ENCODE peak calls at places on chromosomes 16 and 17, in five cellular contexts. One of them, this sample, is unnamed. For H3K79me2, the result is how much of the 10 kb centered on the place peaks cover.

GRCh38 chr17:42632949-42633444 is 23.5 kb downstream of the TUBG1 start:
- DNase-seq in H1: no peak
- DNase-seq in SK-N-SH: no peak
- DNase-seq in GM12878: no peak
- DNase-seq in K562: peak
- DNase-seq in this sample: no peak

GRCh38 chr16:52953215-52953614 is 99.5 kb downstream of the CHD9NB start:
- DNase-seq in H1: no peak
- DNase-seq in K562: no peak
- DNase-seq in GM12878: no peak
- DNase-seq in SK-N-SH: no peak
- DNase-seq in this sample: no peak

GRCh38 chr16:70696952-70697600 is 11.2 kb upstream of the MTSS2 start:
- DNase-seq in H1: no peak
- DNase-seq in GM12878: no peak
- DNase-seq in SK-N-SH: no peak
- DNase-seq in K562: no peak
- DNase-seq in this sample: no peak

GRCh38 chr16:21233045-21233520 is 416 bp upstream of the ANKS4B start:
- DNase-seq in GM12878: no peak
- DNase-seq in SK-N-SH: no peak
- DNase-seq in K562: no peak
- DNase-seq in H1: no peak
- DNase-seq in this sample: no peak

GRCh38 chr17:65583921-65584603 is 22.6 kb upstream of the AXIN2 start:
- DNase-seq in GM12878: no peak
- DNase-seq in H1: no peak
- DNase-seq in SK-N-SH: peak
- DNase-seq in K562: no peak
- DNase-seq in this sample: peak

GRCh38 chr16:11681977-11682654 is 13.9 kb downstream of the SNN start:
- DNase-seq in H1: no peak
- DNase-seq in SK-N-SH: no peak
- DNase-seq in K562: no peak
- DNase-seq in GM12878: no peak
- DNase-seq in this sample: no peak

GRCh38 chr16:58037365-58038057 is 12.0 kb downstream of the MMP15 start:
- DNase-seq in H1: no peak
- DNase-seq in GM12878: no peak
- DNase-seq in K562: no peak
- DNase-seq in SK-N-SH: peak
- DNase-seq in this sample: no peak

GRCh38 chr16:1863681-1864460 is 8.1 kb downstream of the MEIOB start:
- DNase-seq in K562: no peak
- DNase-seq in GM12878: no peak
- DNase-seq in SK-N-SH: peak
- DNase-seq in H1: no peak
- DNase-seq in this sample: no peak

GRCh38 chr17:30933966-30934365 is 12.2 kb downstream of the ADAP2 start:
- DNase-seq in K562: no peak
- DNase-seq in H1: no peak
- DNase-seq in GM12878: no peak
- DNase-seq in SK-N-SH: no peak
- DNase-seq in this sample: no peak

GRCh38 chr17:31197991-31198390 is 99.0 kb downstream of the OMG start:
- DNase-seq in H1: no peak
- DNase-seq in SK-N-SH: no peak
- DNase-seq in GM12878: no peak
- DNase-seq in K562: no peak
- DNase-seq in this sample: no peak

GRCh38 chr17:34850964-34851363 is 110.3 kb downstream of the CCT6B start:
- DNase-seq in K562: no peak
- DNase-seq in SK-N-SH: no peak
- DNase-seq in GM12878: no peak
- DNase-seq in H1: no peak
- DNase-seq in this sample: no peak

GRCh38 chr17:83173997-83174858 is 94.8 kb downstream of the METRNL start:
- DNase-seq in K562: no peak
- DNase-seq in H1: peak
- DNase-seq in SK-N-SH: no peak
- DNase-seq in GM12878: no peak
- DNase-seq in this sample: peak

GRCh38 chr17:2090804-2091534 is 36.1 kb downstream of the HIC1 start:
- DNase-seq in K562: peak
- DNase-seq in H1: peak
- DNase-seq in GM12878: no peak
- DNase-seq in SK-N-SH: peak
- DNase-seq in this sample: no peak

GRCh38 chr17:70905796-70906195 is 736.5 kb downstream of the KCNJ2 start:
- DNase-seq in H1: no peak
- DNase-seq in K562: no peak
- DNase-seq in GM12878: no peak
- DNase-seq in SK-N-SH: no peak
- DNase-seq in this sample: no peak

GRCh38 chr16:8887438-8887765 is 5.3 kb downstream of the LITAFD start:
- DNase-seq in H1: no peak
- DNase-seq in K562: no peak
- DNase-seq in SK-N-SH: no peak
- DNase-seq in GM12878: no peak
- DNase-seq in this sample: no peak

GRCh38 chr16:25114121-25114520 is 2.6 kb downstream of the LCMT1 start:
- DNase-seq in K562: no peak
- DNase-seq in GM12878: no peak
- DNase-seq in H1: no peak
- DNase-seq in SK-N-SH: no peak
- DNase-seq in this sample: no peak

GRCh38 chr16:12613131-12613991 is 190.3 kb downstream of the CPPED1 start:
- DNase-seq in H1: no peak
- DNase-seq in K562: peak
- DNase-seq in GM12878: peak
- DNase-seq in SK-N-SH: no peak
- DNase-seq in this sample: peak

GRCh38 chr17:14840616-14841231 is 424.4 kb downstream of the PMP22 start:
- DNase-seq in GM12878: no peak
- DNase-seq in K562: no peak
- DNase-seq in H1: no peak
- DNase-seq in SK-N-SH: no peak
- DNase-seq in this sample: no peak

GRCh38 chr17:32496348-32497078 is 9.7 kb downstream of the CDK5R1 start:
- DNase-seq in K562: no peak
- DNase-seq in GM12878: no peak
- DNase-seq in H1: no peak
- DNase-seq in SK-N-SH: no peak
- DNase-seq in this sample: no peak

GRCh38 chr17:30158896-30159625 is 42.4 kb downstream of the NSRP1 start:
- DNase-seq in SK-N-SH: no peak
- DNase-seq in H1: no peak
- DNase-seq in K562: no peak
- DNase-seq in GM12878: no peak
- DNase-seq in this sample: no peak

GRCh38 chr16:85991856-85992255 is 92.9 kb downstream of the IRF8 start:
- DNase-seq in SK-N-SH: no peak
- DNase-seq in GM12878: no peak
- DNase-seq in K562: no peak
- DNase-seq in H1: no peak
- DNase-seq in this sample: no peak

GRCh38 chr16:85992779-85993178 is 93.8 kb downstream of the IRF8 start:
- DNase-seq in GM12878: no peak
- DNase-seq in SK-N-SH: no peak
- DNase-seq in K562: no peak
- DNase-seq in H1: no peak
- DNase-seq in this sample: no peak

GRCh38 chr16:85990861-85991301 is 91.9 kb downstream of the IRF8 start:
- DNase-seq in SK-N-SH: no peak
- DNase-seq in K562: no peak
- DNase-seq in GM12878: peak
- DNase-seq in H1: no peak
- DNase-seq in this sample: no peak

GRCh38 chr16:85989863-85990643 is 91.1 kb downstream of the IRF8 start:
- DNase-seq in SK-N-SH: no peak
- DNase-seq in K562: no peak
- DNase-seq in GM12878: no peak
- DNase-seq in H1: no peak
- DNase-seq in this sample: no peak

DNA sequence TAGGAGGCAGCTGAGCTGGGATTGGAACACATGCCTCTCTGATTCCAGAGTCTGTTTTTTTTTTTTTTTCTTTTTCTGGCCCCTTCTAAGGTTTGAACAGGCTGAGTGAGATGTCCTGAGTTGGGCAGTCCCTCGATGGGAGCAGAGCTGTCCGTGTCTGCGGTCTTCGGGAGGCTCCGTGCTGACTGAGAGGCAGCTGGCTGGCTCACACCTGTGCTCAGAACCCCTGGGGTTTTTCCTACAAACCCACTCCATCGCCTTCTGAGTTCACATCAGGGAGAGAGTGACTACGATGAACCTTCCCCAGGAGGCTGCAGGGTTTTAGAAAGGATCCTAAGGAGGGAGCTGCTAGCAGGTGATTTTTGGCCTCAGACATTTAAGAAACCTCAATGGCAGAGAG is 92.5 kb downstream of the IRF8 start:
- DNase-seq in SK-N-SH: no peak
- DNase-seq in GM12878: no peak
- DNase-seq in K562: no peak
- DNase-seq in H1: no peak
- DNase-seq in this sample: no peak
- TF ChIP-seq RFX5 in SK-N-SH: no peak
- TF ChIP-seq RFX5 in GM12878: no peak
- TF ChIP-seq RFX5 in K562: no peak
- TF ChIP-seq RFX5 in H1: no peak
- TF ChIP-seq RFX5 in this sample: no peak

GRCh38 chr16:85126383-85126730 is 14.1 kb upstream of the CIBAR2 start:
- DNase-seq in K562: no peak
- DNase-seq in SK-N-SH: no peak
- DNase-seq in H1: no peak
- DNase-seq in GM12878: no peak
- DNase-seq in this sample: no peak
- H3K79me2 ChIP-seq in K562: under half
- H3K79me2 ChIP-seq in SK-N-SH: under half
- H3K79me2 ChIP-seq in H1: under half
- H3K79me2 ChIP-seq in GM12878: under half
- H3K79me2 ChIP-seq in this sample: under half

DNA sequence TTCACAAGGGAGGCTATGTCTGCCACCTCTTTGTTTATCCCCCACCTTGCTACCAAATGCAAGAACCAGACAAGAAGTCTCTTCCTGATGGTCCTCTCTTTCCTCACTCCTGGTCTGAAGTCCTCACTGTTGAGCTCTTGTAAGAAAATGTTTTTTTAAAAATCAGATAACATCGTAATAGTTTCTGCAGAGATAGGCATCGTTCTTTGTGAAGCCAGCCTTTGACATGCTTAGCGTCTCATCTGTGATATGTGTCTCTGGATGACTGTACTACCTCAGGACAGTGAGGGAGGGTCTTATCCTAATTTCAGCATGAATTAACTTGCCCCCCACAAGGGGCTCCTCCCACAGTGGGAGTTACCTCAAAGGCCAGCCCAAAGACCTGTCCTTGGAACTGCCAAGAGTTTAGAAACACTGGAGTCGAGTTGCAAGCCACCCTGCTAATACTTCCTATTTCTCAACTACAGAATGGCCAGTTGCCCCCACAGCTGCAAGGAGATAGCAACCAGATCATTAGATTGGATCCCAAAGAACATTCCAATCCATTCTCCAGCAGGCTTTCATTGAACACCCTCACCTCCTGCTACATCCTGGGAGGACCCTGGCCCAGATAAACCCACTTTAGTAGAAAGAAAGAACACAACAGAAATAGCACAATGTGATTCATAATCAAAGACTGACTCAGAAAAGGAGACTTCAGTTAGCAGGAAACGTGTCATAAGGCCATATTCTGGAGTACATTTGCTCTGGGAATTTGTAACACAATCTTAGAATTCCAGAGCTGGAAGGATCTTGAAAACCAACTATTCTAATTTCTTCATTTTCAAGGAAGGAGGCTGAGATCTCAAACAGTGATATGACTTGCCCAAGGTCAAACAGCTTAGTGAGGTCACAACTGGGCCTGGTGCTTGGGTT is 151.0 kb downstream of the IRX3 start:
- DNase-seq in SK-N-SH: no peak
- DNase-seq in GM12878: no peak
- DNase-seq in K562: no peak
- DNase-seq in H1: no peak
- DNase-seq in this sample: no peak
- TF ChIP-seq RFX5 in SK-N-SH: no peak
- TF ChIP-seq RFX5 in GM12878: no peak
- TF ChIP-seq RFX5 in K562: no peak
- TF ChIP-seq RFX5 in H1: no peak
- TF ChIP-seq RFX5 in this sample: no peak

DNA sequence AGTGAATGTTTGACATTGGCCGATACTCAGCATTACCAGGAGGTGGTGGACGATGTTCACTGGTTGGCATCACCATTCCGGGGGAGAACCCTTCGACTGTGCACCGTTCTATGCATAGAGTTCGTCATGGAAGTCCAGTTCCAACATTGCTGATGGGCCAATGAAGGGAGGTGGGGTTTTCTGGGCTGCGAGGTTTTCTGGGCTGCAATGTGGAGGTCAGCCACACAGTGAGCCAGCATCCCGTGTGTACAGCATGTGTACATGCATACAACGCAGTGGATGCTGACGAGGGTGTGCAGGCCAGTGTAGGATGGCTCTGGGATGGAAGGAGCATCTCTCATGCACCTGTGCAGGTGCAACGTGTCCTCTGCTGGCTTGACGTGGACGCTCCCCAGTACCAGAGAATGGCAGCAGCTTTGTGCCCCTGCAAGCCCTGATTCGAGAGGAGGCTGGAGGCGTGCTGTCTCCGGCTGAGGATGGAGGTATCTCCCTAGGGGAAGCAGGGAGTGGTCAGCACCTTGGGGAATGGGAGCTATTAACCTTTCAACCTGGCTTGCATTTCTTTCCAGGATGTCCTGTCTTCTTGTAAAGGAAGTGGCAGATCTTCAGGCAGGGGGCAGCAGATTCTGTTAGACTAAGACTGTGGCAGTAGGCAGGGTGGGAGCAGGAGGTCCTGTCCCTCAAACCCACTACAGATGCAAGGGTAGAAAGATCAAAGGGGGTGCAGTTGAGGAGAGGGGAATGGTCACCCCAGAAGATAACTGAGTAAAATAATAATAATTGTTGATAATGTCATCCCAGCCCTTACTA is 98.2 kb downstream of the CYLD start:
- DNase-seq in K562: no peak
- DNase-seq in GM12878: no peak
- DNase-seq in SK-N-SH: no peak
- DNase-seq in H1: peak
- DNase-seq in this sample: no peak
- H3K79me2 ChIP-seq in K562: under half
- H3K79me2 ChIP-seq in GM12878: under half
- H3K79me2 ChIP-seq in SK-N-SH: under half
- H3K79me2 ChIP-seq in H1: under half
- H3K79me2 ChIP-seq in this sample: under half

DNA sequence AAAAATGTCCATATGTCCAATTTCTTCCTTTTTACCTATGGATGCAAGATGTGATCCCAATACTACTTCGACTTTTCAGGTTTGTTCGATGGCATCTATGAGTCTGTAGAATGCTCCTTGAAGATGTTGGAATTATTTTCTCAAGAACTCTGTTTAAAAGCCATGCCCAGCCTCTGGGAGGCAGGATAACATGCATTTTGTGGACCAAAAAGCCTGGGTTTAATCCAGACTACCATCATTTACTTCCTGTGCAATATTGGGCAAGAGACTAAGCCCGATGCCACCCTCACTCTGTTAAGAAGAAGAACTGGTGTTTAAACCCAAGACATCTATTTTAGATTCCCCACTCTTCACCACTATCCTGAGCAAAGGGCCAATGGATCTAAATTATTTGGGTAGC is 42.8 kb upstream of the SALL1 start:
- DNase-seq in SK-N-SH: no peak
- DNase-seq in K562: no peak
- DNase-seq in GM12878: no peak
- DNase-seq in H1: no peak
- DNase-seq in this sample: no peak
- TF ChIP-seq RFX5 in SK-N-SH: no peak
- TF ChIP-seq RFX5 in K562: no peak
- TF ChIP-seq RFX5 in GM12878: no peak
- TF ChIP-seq RFX5 in H1: no peak
- TF ChIP-seq RFX5 in this sample: no peak